ENCODE peak calls at places on chromosomes 1 and 21, in seven cellular contexts. U, V, M, E, F, N and A are unnamed samples.

GRCh38 chr1:226641671-226642231 is 93.2 kb downstream of the STUM start:
- DNase-seq in U (no peak), V (no peak), M (no peak), E (no peak), F (no peak), N (no peak), A (no peak)

GRCh38 chr1:24932725-24933294 is 2.7 kb upstream of the RUNX3 start:
- DNase-seq in U (no peak), V (no peak), M (no peak), E (no peak), F (no peak), N (no peak), A (no peak)

GRCh38 chr1:4415476-4415875 is 238.9 kb upstream of the AJAP1 start:
- DNase-seq in U (no peak), V (no peak), M (no peak), E (no peak), F (no peak), N (no peak), A (no peak)

GRCh38 chr1:44346184-44346583 is 8.9 kb downstream of the ERI3 start:
- DNase-seq in U (no peak), V (no peak), M (no peak), E (no peak), F (no peak), N (no peak), A (no peak)

GRCh38 chr1:153963850-153964331 is 554 bp upstream of the SLC39A1 start:
- DNase-seq in U (peak), V (peak), M (no peak), E (peak), F (peak), N (peak), A (no peak)

GRCh38 chr1:22264464-22265330 is 121.8 kb upstream of the WNT4 start:
- DNase-seq in U (no peak), V (peak), M (no peak), E (no peak), F (no peak), N (no peak), A (no peak)

GRCh38 chr1:50023292-50024159 is at the start of gene AGBL4:
- DNase-seq in U (peak), V (peak), M (no peak), E (peak), F (peak), N (peak), A (no peak)

GRCh38 chr1:174858301-174858700 is 141.4 kb upstream of the CACYBP start:
- DNase-seq in U (no peak), V (no peak), M (no peak), E (no peak), F (no peak), N (no peak), A (no peak)

GRCh38 chr1:109630081-109630880 is 10.6 kb downstream of the AMPD2 start:
- DNase-seq in U (no peak), V (peak), M (no peak), E (no peak), F (no peak), N (no peak), A (no peak)

GRCh38 chr21:26117324-26117971 is 53.1 kb downstream of the APP start:
- DNase-seq in U (no peak), V (no peak), M (no peak), E (no peak), F (no peak), N (no peak), A (no peak)

GRCh38 chr1:208183977-208184901 is 59.9 kb downstream of the PLXNA2 start:
- DNase-seq in U (peak), V (no peak), M (no peak), E (no peak), F (peak), N (peak), A (peak)

GRCh38 chr1:79899914-79900313 is 893.4 kb upstream of the ADGRL4 start:
- DNase-seq in U (peak), V (no peak), M (peak), E (no peak), F (peak), N (peak), A (peak)

GRCh38 chr1:179146476-179146875 is 64.6 kb downstream of the TOR3A start:
- DNase-seq in U (no peak), V (no peak), M (no peak), E (no peak), F (no peak), N (no peak), A (no peak)

GRCh38 chr1:218803351-218803997 is 370.2 kb upstream of the LYPLAL1 start:
- DNase-seq in U (no peak), V (no peak), M (no peak), E (no peak), F (no peak), N (no peak), A (no peak)

GRCh38 chr21:41950941-41951408 is 2.8 kb downstream of the C2CD2 start:
- DNase-seq in U (no peak), V (no peak), M (no peak), E (no peak), F (no peak), N (no peak), A (no peak)

GRCh38 chr1:167065481-167065880 is 24.7 kb downstream of the GPA33 start:
- DNase-seq in U (no peak), V (no peak), M (no peak), E (no peak), F (no peak), N (no peak), A (no peak)

DNA sequence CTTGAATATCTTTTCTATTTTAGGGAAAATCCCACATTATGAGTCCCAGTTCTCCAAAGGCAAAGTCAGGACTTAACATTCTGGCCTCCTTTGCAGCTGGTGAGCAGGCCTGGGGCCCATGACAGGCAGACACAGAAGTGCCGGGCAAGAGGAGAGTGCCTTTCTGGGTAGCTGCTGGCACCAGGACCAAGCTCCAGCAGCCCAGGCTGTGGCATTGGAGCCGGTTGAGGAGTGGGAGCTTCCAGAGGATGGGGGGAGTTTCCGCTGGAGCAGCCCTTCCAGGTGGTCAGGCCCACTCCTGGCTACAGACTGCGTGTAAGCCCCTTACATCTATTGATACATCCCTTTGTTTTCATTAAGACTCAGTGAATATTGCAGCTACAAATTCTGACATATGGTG is 123.9 kb downstream of the URB2 start:
- DNase-seq in U (no peak), V (no peak), M (no peak), E (no peak), F (no peak), N (no peak), A (no peak)
- H3K4me3 ChIP-seq in U (no peak), V (no peak), M (no peak), E (no peak), F (no peak), N (no peak), A (no peak)

DNA sequence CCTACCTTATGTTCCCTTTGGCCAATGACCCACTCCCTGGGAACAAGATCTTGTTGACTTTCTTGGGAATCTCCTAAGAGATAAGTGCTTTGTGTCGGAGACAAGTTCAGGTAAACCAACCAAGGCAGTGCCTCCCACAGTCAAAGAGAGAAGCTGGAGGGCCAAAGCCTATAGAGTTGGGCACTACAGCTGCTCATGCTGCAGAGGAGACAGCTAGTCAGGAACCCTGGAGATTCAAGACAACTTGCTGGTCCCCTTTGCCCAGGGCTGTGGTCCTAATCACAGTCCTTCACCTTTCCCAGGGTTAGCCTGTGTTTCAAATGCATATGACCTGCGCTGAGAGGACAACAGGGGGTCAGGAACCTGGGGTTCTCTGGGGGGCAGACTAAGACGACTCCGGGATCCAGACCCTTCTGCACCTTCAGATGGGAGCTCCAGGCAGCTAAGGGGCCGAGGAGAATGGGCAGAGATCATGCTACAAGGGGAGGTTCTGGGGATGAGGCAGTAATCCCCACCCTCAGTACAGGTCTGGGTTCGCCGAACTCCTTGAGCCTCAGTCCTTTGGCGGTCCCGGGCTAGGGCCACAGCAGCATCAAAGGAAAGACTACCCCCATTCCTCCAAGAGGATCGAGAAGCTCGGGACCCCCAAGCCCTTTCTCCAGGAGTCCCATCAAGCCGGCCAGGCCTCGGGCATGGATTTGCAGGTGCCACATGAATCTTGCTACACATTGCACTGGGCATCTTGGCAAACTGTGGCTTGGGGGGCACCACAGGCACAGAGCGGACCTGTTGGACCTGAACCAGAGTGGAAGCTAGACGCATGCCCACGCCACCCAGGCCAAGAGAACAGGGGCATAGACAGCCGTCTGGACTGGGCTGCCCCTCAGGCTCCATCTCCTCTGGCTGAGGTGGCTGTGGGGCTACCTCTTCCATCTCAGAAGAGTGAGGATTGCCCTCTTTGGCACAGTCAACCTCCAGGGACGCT is 2.0 kb upstream of the USF1 start:
- DNase-seq in U (no peak), V (no peak), M (no peak), E (no peak), F (no peak), N (no peak), A (no peak)
- H3K4me3 ChIP-seq in U (no peak), V (no peak), M (no peak), E (no peak), F (no peak), N (no peak), A (no peak)

DNA sequence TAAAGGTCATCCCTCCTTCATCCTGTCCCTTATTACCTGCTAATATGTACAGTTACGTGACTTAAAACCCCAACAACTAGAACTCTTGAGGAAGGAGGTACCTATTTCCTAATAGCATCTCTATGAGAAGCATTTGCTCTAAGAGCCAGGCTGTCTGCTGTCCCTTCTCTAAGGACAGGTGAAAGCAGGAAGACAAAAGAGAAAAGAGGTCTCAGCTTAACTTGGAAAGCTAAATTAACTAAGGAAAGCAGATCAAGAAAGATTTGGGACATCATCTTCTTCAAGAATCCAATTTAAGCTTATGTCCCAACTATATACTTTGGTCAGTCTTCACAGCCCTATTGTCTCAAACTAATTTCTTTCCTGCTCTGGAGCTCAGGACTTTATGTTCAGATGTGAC is 2.9 kb downstream of the EGLN1 start:
- DNase-seq in U (no peak), V (no peak), M (no peak), E (no peak), F (no peak), N (no peak), A (no peak)
- H3K4me3 ChIP-seq in U (peak), V (no peak), M (peak), E (peak), F (peak), N (peak), A (peak)

DNA sequence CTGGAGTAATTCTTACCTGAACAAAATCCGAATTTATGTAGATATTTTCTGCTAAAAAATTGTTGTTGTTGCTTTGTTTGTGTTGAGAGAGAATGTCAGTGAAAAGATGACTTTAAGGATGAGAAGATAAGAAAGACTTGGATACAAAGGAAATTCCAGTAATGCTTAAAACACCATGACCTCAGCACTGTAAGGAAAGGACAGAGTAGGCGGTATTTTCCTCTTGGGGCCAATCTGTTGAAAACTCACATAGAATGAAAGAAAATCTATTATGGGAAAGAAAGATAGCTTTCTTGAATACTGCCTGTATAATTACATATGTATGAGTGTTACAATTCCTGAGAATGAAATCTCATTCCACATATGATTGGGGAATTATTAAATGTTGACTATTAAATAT is 49.9 kb upstream of the LMO4 start:
- DNase-seq in U (peak), V (no peak), M (no peak), E (no peak), F (peak), N (peak), A (no peak)
- H3K4me3 ChIP-seq in U (no peak), V (no peak), M (no peak), E (no peak), F (no peak), N (no peak), A (no peak)

DNA sequence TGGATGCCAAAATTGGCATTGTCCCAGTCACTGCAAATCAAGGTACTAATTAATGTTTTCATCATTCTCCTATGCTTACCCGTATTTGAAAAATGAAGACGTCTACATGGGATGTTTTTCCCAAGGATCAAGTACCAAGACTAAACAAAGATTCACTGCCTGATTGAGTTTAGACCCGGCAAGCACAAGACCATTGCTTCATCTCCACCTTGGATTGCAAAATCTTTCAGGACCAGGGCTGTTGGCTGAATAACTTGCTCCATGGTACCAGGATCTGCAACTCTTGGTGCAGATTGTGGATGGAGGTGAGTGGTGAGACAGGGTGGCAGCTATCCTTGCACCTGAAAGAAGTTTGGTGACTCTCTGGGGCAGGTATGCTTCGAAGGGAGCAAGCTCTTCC is 122.5 kb upstream of the ETS2 start:
- DNase-seq in U (peak), V (no peak), M (no peak), E (no peak), F (peak), N (no peak), A (no peak)
- H3K4me3 ChIP-seq in U (no peak), V (no peak), M (no peak), E (no peak), F (no peak), N (no peak), A (no peak)

GRCh38 chr1:93585059-93585966 is 96.3 kb downstream of the BCAR3 start:
- DNase-seq in U (peak), V (no peak), M (no peak), E (peak), F (peak), N (peak), A (no peak)

GRCh38 chr1:93581917-93582850 is 99.5 kb downstream of the BCAR3 start:
- DNase-seq in U (no peak), V (no peak), M (no peak), E (no peak), F (no peak), N (no peak), A (no peak)

GRCh38 chr1:93587354-93587753 is 94.3 kb downstream of the BCAR3 start:
- DNase-seq in U (no peak), V (no peak), M (no peak), E (no peak), F (no peak), N (no peak), A (no peak)

GRCh38 chr1:93588206-93588605 is 93.4 kb downstream of the BCAR3 start:
- DNase-seq in U (peak), V (no peak), M (no peak), E (no peak), F (peak), N (peak), A (no peak)

DNA sequence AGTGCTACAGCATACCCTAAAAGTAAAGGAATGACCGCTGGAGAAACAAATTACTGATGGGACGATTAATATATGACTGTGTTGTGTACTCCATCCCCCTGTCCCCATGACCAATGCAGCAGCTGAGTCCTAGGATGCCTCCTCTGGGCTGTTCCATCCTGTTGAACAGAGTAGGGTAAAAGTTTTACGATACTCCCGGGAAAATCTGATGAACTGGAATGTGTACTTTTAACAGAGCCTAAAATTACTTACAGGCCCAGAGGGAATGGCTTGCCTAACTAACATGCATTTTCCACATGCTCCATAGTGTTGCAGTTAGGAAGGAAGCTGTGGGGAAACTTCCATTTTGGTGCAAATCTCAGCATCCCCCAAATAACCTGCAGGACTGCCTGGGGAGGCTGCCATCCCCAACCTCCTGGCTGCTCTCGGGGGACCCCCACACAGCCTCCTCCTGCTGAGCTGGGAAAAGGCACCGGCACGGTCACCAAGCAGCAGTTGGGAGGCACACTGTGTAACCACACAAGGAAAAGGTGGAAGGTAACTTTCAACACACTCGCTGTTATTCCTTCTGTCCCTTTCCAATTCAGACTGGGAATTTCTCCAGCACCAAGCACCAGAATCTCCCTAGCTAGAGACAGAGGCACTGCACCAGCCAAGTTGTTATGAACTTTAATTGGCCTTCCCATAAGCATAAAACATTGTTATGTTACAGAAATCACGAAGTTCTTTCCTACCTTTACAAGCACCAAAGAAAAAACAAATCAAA is 97.2 kb downstream of the BCAR3 start:
- DNase-seq in U (peak), V (no peak), M (no peak), E (no peak), F (peak), N (no peak), A (no peak)
- H3K4me3 ChIP-seq in U (no peak), V (no peak), M (no peak), E (peak), F (no peak), N (no peak), A (no peak)